ENCODE peak calls at places on chromosomes 16 and 17, in nine cellular contexts. P is WTC11, X is NB4, J is prostate gland, F is tibial nerve, I is PC-3, N is cardiac muscle cell, S is uterus, K is epithelial cell of esophagus. T is an unnamed sample.

GRCh38 chr17:71970312-71970711 is 150.5 kb upstream of the SOX9 start:
- DNase-seq in X (no peak), P (no peak), F (no peak), I (peak; percentile 94), J (no peak), S (no peak), K (peak; percentile 98), N (no peak), T (no peak)

GRCh38 chr16:78815713-78816112 is 716.3 kb downstream of the WWOX start:
- DNase-seq in P (no peak), F (no peak), S (peak; percentile 38), J (no peak), I (no peak), N (no peak), K (no peak), X (no peak), T (no peak)

GRCh38 chr17:40293363-40293762 is 5.7 kb downstream of the CDC6 start:
- DNase-seq in K (no peak), P (no peak), I (no peak), S (no peak), F (no peak), N (no peak), J (no peak), X (no peak), T (no peak)

GRCh38 chr17:77796201-77796860 is 162.2 kb upstream of the TNRC6C start:
- DNase-seq in J (no peak), F (no peak), P (no peak), X (no peak), N (no peak), K (no peak), I (no peak), S (peak; percentile 71), T (no peak)

GRCh38 chr17:59964455-59965328 is at the start of gene RNFT1:
- DNase-seq in K (peak; percentile 88), F (peak; percentile 88), I (peak; percentile 93), J (peak; percentile 88), X (peak; percentile 90), N (peak; percentile 95), P (peak; percentile 86), S (peak; percentile 86), T (peak; percentile 73)

GRCh38 chr16:88913001-88913612 is 46.6 kb upstream of the PABPN1L start:
- DNase-seq in S (no peak), I (no peak), X (no peak), J (no peak), N (no peak), K (no peak), P (no peak), F (no peak), T (no peak)

GRCh38 chr17:38912221-38912813 is 13.1 kb upstream of the LASP1NB start:
- DNase-seq in J (no peak), F (peak; percentile 23), K (no peak), S (peak; percentile 82), N (no peak), X (no peak), P (no peak), I (no peak), T (no peak)

GRCh38 chr17:73166731-73167581 is 2.1 kb downstream of the SSTR2 start:
- DNase-seq in N (no peak), X (peak; percentile 59), K (no peak), F (no peak), P (no peak), I (no peak), S (no peak), J (no peak), T (no peak)

GRCh38 chr16:30948956-30949654 is at the start of gene ORAI3:
- DNase-seq in I (peak; percentile 42), S (peak; percentile 77), P (peak; percentile 69), X (peak; percentile 88), J (peak; percentile 81), N (peak; percentile 84), F (peak; percentile 61), K (peak; percentile 70), T (no peak)

GRCh38 chr16:15518412-15519351 is 84.3 kb downstream of the BMERB1 start:
- DNase-seq in J (no peak), S (peak; percentile 90), I (peak; percentile 17), P (no peak), F (no peak), X (no peak), K (no peak), N (no peak), T (no peak)

GRCh38 chr17:13024526-13025263 is 6.9 kb upstream of the ELAC2 start:
- DNase-seq in X (peak; percentile 70), F (no peak), J (peak; percentile 13), I (peak; percentile 91), S (peak; percentile 63), K (peak; percentile 56), P (peak; percentile 86), N (peak; percentile 79), T (no peak)

GRCh38 chr16:64589836-64590235 is 532.0 kb downstream of the CDH11 start:
- DNase-seq in K (peak; percentile 78), S (no peak), F (no peak), J (no peak), X (no peak), N (no peak), P (no peak), I (peak; percentile 34), T (no peak)

GRCh38 chr17:43818966-43819365 is 14.0 kb downstream of the MPP3 start:
- DNase-seq in K (no peak), P (no peak), J (no peak), S (no peak), X (no peak), I (no peak), N (no peak), F (no peak), T (no peak)

GRCh38 chr17:20941872-20942271 is 100.9 kb downstream of the USP22 start:
- DNase-seq in N (no peak), I (no peak), P (no peak), K (no peak), X (no peak), J (no peak), S (no peak), F (no peak), T (no peak)

GRCh38 chr17:75590849-75591721 is 3.5 kb downstream of the MYO15B start:
- DNase-seq in I (no peak), J (no peak), N (no peak), K (no peak), S (no peak), X (no peak), P (no peak), F (no peak), T (no peak)

GRCh38 chr17:78805301-78805700 is 23.2 kb upstream of the CYTH1 start:
- DNase-seq in I (no peak), K (no peak), S (no peak), F (no peak), N (no peak), J (no peak), P (no peak), X (no peak), T (no peak)

GRCh38 chr16:2776500-2777139 is 460 bp downstream of the ELOB start:
- DNase-seq in F (no peak), K (no peak), N (no peak), J (no peak), S (peak; percentile 43), I (peak; percentile 15), X (peak; percentile 51), P (peak; percentile 37), T (no peak)

GRCh38 chr17:41896726-41897125 is 22.0 kb downstream of the ACLY start:
- DNase-seq in J (no peak), S (no peak), K (no peak), P (no peak), I (no peak), X (no peak), N (no peak), F (no peak), T (no peak)
- TF ChIP-seq CTCF in J (no peak), S (no peak), K (no peak), P (no peak), I (peak; percentile 9), X (no peak), N (no peak), F (no peak), T (no peak)

GRCh38 chr16:81932668-81933067 is 78.6 kb downstream of the SDR42E1 start:
- DNase-seq in F (no peak), N (no peak), I (no peak), K (no peak), X (no peak), P (no peak), J (no peak), S (no peak), T (no peak)
- TF ChIP-seq CTCF in F (no peak), N (peak; percentile 2), I (peak; percentile 18), K (peak; percentile 40), X (no peak), P (no peak), J (no peak), S (no peak), T (no peak)

GRCh38 chr16:19123535-19124178 is 9.9 kb downstream of the ITPRIPL2 start:
- DNase-seq in N (no peak), I (peak; percentile 63), J (peak; percentile 77), X (no peak), S (no peak), F (no peak), P (no peak), K (no peak), T (no peak)
- TF ChIP-seq CTCF in N (no peak), I (no peak), J (no peak), X (no peak), S (no peak), F (no peak), P (no peak), K (no peak), T (no peak)

GRCh38 chr16:58198739-58199411 is 969 bp upstream of the CSNK2A2 start:
- DNase-seq in J (no peak), X (no peak), I (no peak), F (no peak), N (no peak), P (no peak), S (no peak), K (no peak), T (no peak)

GRCh38 chr16:58197314-58198012 is 443 bp downstream of the CSNK2A2 start:
- DNase-seq in J (no peak), K (no peak), F (no peak), I (no peak), X (peak; percentile 39), S (no peak), P (peak; percentile 19), N (peak; percentile 40), T (no peak)

GRCh38 chr16:58196898-58197313 is 1.0 kb downstream of the CSNK2A2 start:
- DNase-seq in P (no peak), N (no peak), F (no peak), X (peak; percentile 22), I (no peak), J (no peak), K (peak; percentile 38), S (no peak), T (no peak)

GRCh38 chr16:58200398-58200797 is 2.5 kb upstream of the CSNK2A2 start:
- DNase-seq in F (no peak), S (no peak), P (no peak), N (no peak), I (no peak), X (no peak), K (no peak), J (no peak), T (no peak)

DNA sequence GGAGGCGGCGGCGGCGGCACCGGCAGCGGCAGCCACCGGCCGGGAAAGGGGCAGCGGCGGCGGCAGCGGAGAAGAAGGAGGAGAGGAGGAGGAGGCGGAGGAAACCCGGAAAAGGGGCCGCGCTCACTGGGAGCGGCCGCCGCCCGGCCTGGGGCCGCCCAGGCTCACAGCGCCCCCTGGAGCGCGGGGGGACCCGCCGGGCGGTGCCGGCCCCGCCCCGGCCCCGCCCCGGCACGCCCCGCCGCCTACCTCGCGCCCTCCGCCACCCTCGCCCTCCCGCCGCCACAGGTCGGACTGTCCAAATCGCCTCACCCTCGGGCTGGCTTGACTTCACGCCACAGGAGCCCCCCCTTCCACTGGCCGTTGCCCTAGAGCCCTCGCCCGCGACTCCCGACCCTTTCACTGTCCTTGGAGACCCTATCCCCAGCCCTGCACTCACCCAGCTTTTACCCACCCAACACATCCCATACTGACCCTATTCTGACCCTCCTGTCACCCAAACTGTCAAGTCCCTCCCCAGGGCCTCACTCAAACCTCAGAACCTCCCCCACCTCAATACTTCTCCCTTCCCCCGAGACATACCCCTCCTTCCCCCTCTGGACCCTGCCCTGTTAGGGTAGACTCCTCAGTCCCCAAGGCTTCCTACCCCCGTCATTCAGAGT is at the start of gene CSNK2A2:
- DNase-seq in S (peak; percentile 70), N (peak; percentile 90), I (peak; percentile 61), P (peak; percentile 54), J (peak; percentile 51), X (peak; percentile 85), K (peak; percentile 74), F (no peak), T (peak; percentile 48)
- TF ChIP-seq CTCF in S (peak; percentile 50), N (peak; percentile 20), I (no peak), P (no peak), J (peak; percentile 36), X (peak; percentile 36), K (peak; percentile 6), F (peak; percentile 84), T (peak; percentile 25)